ENCODE peak calls at places on chromosomes 1 and 21, in ten cellular contexts. One of them, this sample, is unnamed.

GRCh38 chr1:240967070-240967724 is 355.2 kb upstream of the GREM2 start:
- DNase-seq in stimulated activated naive B cell treated with anti-CD40 and anti-IgM and Interleukin-4, amounts not matched to agents 10 μg/mL and 1 μg/mL and 100 μg/mL, for 72 hours: no peak
- DNase-seq in GM12892: no peak
- DNase-seq in GM20000: no peak
- DNase-seq in progenitor cell of endocrine pancreas: no peak
- DNase-seq in activated CD4-positive, CD25-positive, alpha-beta regulatory T cell treated with anti-CD3 and anti-CD28 coated beads, Interleukin-2, amount 50 U/mL, for 16 hours: no peak
- DNase-seq in stimulated activated CD4-positive, alpha-beta T cell treated with anti-CD3 and anti-CD28 coated beads, Interleukin-2, amount 100 ng/mL, for 4 hours: no peak
- DNase-seq in T-cell: no peak
- DNase-seq in IMR-90: peak; percentile 0
- DNase-seq in GM04504: no peak
- DNase-seq in this sample: no peak

GRCh38 chr1:23638786-23639241 is 52.8 kb upstream of the RPL11 start:
- DNase-seq in progenitor cell of endocrine pancreas: no peak
- DNase-seq in GM04504: no peak
- DNase-seq in stimulated activated CD4-positive, alpha-beta T cell treated with anti-CD3 and anti-CD28 coated beads, Interleukin-2, amount 100 ng/mL, for 4 hours: no peak
- DNase-seq in T-cell: no peak
- DNase-seq in IMR-90: peak; percentile 13
- DNase-seq in stimulated activated naive B cell treated with anti-CD40 and anti-IgM and Interleukin-4, amounts not matched to agents 10 μg/mL and 1 μg/mL and 100 μg/mL, for 72 hours: no peak
- DNase-seq in activated CD4-positive, CD25-positive, alpha-beta regulatory T cell treated with anti-CD3 and anti-CD28 coated beads, Interleukin-2, amount 50 U/mL, for 16 hours: no peak
- DNase-seq in GM20000: no peak
- DNase-seq in GM12892: no peak
- DNase-seq in this sample: no peak

GRCh38 chr1:153539395-153540093 is 1.2 kb downstream of the S100A5 start:
- DNase-seq in GM12892: no peak
- DNase-seq in progenitor cell of endocrine pancreas: no peak
- DNase-seq in GM20000: no peak
- DNase-seq in T-cell: no peak
- DNase-seq in stimulated activated CD4-positive, alpha-beta T cell treated with anti-CD3 and anti-CD28 coated beads, Interleukin-2, amount 100 ng/mL, for 4 hours: no peak
- DNase-seq in stimulated activated naive B cell treated with anti-CD40 and anti-IgM and Interleukin-4, amounts not matched to agents 10 μg/mL and 1 μg/mL and 100 μg/mL, for 72 hours: no peak
- DNase-seq in IMR-90: no peak
- DNase-seq in activated CD4-positive, CD25-positive, alpha-beta regulatory T cell treated with anti-CD3 and anti-CD28 coated beads, Interleukin-2, amount 50 U/mL, for 16 hours: no peak
- DNase-seq in GM04504: no peak
- DNase-seq in this sample: no peak

GRCh38 chr1:197399691-197400521 is 131.9 kb downstream of the CRB1 start:
- DNase-seq in GM04504: no peak
- DNase-seq in stimulated activated CD4-positive, alpha-beta T cell treated with anti-CD3 and anti-CD28 coated beads, Interleukin-2, amount 100 ng/mL, for 4 hours: peak; percentile 2
- DNase-seq in GM20000: peak; percentile 39
- DNase-seq in T-cell: no peak
- DNase-seq in IMR-90: peak; percentile 51
- DNase-seq in progenitor cell of endocrine pancreas: no peak
- DNase-seq in stimulated activated naive B cell treated with anti-CD40 and anti-IgM and Interleukin-4, amounts not matched to agents 10 μg/mL and 1 μg/mL and 100 μg/mL, for 72 hours: no peak
- DNase-seq in activated CD4-positive, CD25-positive, alpha-beta regulatory T cell treated with anti-CD3 and anti-CD28 coated beads, Interleukin-2, amount 50 U/mL, for 16 hours: no peak
- DNase-seq in GM12892: no peak
- DNase-seq in this sample: no peak

GRCh38 chr1:218123968-218124367 is 161.1 kb upstream of the RRP15 start:
- DNase-seq in stimulated activated naive B cell treated with anti-CD40 and anti-IgM and Interleukin-4, amounts not matched to agents 10 μg/mL and 1 μg/mL and 100 μg/mL, for 72 hours: no peak
- DNase-seq in GM12892: no peak
- DNase-seq in stimulated activated CD4-positive, alpha-beta T cell treated with anti-CD3 and anti-CD28 coated beads, Interleukin-2, amount 100 ng/mL, for 4 hours: no peak
- DNase-seq in activated CD4-positive, CD25-positive, alpha-beta regulatory T cell treated with anti-CD3 and anti-CD28 coated beads, Interleukin-2, amount 50 U/mL, for 16 hours: no peak
- DNase-seq in progenitor cell of endocrine pancreas: no peak
- DNase-seq in IMR-90: no peak
- DNase-seq in GM04504: no peak
- DNase-seq in T-cell: no peak
- DNase-seq in GM20000: no peak
- DNase-seq in this sample: no peak

GRCh38 chr21:34734696-34735095 is 65.9 kb downstream of the CLIC6 start:
- DNase-seq in stimulated activated CD4-positive, alpha-beta T cell treated with anti-CD3 and anti-CD28 coated beads, Interleukin-2, amount 100 ng/mL, for 4 hours: no peak
- DNase-seq in T-cell: no peak
- DNase-seq in GM04504: no peak
- DNase-seq in IMR-90: no peak
- DNase-seq in GM12892: no peak
- DNase-seq in activated CD4-positive, CD25-positive, alpha-beta regulatory T cell treated with anti-CD3 and anti-CD28 coated beads, Interleukin-2, amount 50 U/mL, for 16 hours: no peak
- DNase-seq in GM20000: no peak
- DNase-seq in progenitor cell of endocrine pancreas: no peak
- DNase-seq in stimulated activated naive B cell treated with anti-CD40 and anti-IgM and Interleukin-4, amounts not matched to agents 10 μg/mL and 1 μg/mL and 100 μg/mL, for 72 hours: no peak
- DNase-seq in this sample: no peak

GRCh38 chr1:209587778-209588177 is 4.3 kb downstream of the CAMK1G start:
- DNase-seq in GM04504: peak; percentile 48
- DNase-seq in T-cell: no peak
- DNase-seq in stimulated activated naive B cell treated with anti-CD40 and anti-IgM and Interleukin-4, amounts not matched to agents 10 μg/mL and 1 μg/mL and 100 μg/mL, for 72 hours: no peak
- DNase-seq in progenitor cell of endocrine pancreas: no peak
- DNase-seq in GM12892: no peak
- DNase-seq in stimulated activated CD4-positive, alpha-beta T cell treated with anti-CD3 and anti-CD28 coated beads, Interleukin-2, amount 100 ng/mL, for 4 hours: no peak
- DNase-seq in IMR-90: no peak
- DNase-seq in activated CD4-positive, CD25-positive, alpha-beta regulatory T cell treated with anti-CD3 and anti-CD28 coated beads, Interleukin-2, amount 50 U/mL, for 16 hours: no peak
- DNase-seq in GM20000: no peak
- DNase-seq in this sample: no peak

GRCh38 chr1:116178837-116179236 is 67.6 kb downstream of the MAB21L3 start:
- DNase-seq in GM20000: no peak
- DNase-seq in GM12892: no peak
- DNase-seq in T-cell: no peak
- DNase-seq in stimulated activated naive B cell treated with anti-CD40 and anti-IgM and Interleukin-4, amounts not matched to agents 10 μg/mL and 1 μg/mL and 100 μg/mL, for 72 hours: no peak
- DNase-seq in stimulated activated CD4-positive, alpha-beta T cell treated with anti-CD3 and anti-CD28 coated beads, Interleukin-2, amount 100 ng/mL, for 4 hours: no peak
- DNase-seq in IMR-90: no peak
- DNase-seq in activated CD4-positive, CD25-positive, alpha-beta regulatory T cell treated with anti-CD3 and anti-CD28 coated beads, Interleukin-2, amount 50 U/mL, for 16 hours: no peak
- DNase-seq in progenitor cell of endocrine pancreas: no peak
- DNase-seq in GM04504: no peak
- DNase-seq in this sample: no peak

GRCh38 chr1:36070349-36070748 is 13.5 kb upstream of the TEKT2 start:
- DNase-seq in GM04504: no peak
- DNase-seq in GM20000: no peak
- DNase-seq in activated CD4-positive, CD25-positive, alpha-beta regulatory T cell treated with anti-CD3 and anti-CD28 coated beads, Interleukin-2, amount 50 U/mL, for 16 hours: no peak
- DNase-seq in IMR-90: no peak
- DNase-seq in progenitor cell of endocrine pancreas: no peak
- DNase-seq in stimulated activated CD4-positive, alpha-beta T cell treated with anti-CD3 and anti-CD28 coated beads, Interleukin-2, amount 100 ng/mL, for 4 hours: no peak
- DNase-seq in stimulated activated naive B cell treated with anti-CD40 and anti-IgM and Interleukin-4, amounts not matched to agents 10 μg/mL and 1 μg/mL and 100 μg/mL, for 72 hours: no peak
- DNase-seq in GM12892: no peak
- DNase-seq in T-cell: no peak
- DNase-seq in this sample: no peak

GRCh38 chr1:172642970-172643369 is 15.9 kb upstream of the FASLG start:
- DNase-seq in GM04504: no peak
- DNase-seq in progenitor cell of endocrine pancreas: no peak
- DNase-seq in T-cell: no peak
- DNase-seq in activated CD4-positive, CD25-positive, alpha-beta regulatory T cell treated with anti-CD3 and anti-CD28 coated beads, Interleukin-2, amount 50 U/mL, for 16 hours: no peak
- DNase-seq in IMR-90: no peak
- DNase-seq in stimulated activated naive B cell treated with anti-CD40 and anti-IgM and Interleukin-4, amounts not matched to agents 10 μg/mL and 1 μg/mL and 100 μg/mL, for 72 hours: no peak
- DNase-seq in GM20000: no peak
- DNase-seq in GM12892: no peak
- DNase-seq in stimulated activated CD4-positive, alpha-beta T cell treated with anti-CD3 and anti-CD28 coated beads, Interleukin-2, amount 100 ng/mL, for 4 hours: no peak
- DNase-seq in this sample: no peak

GRCh38 chr1:95018602-95019369 is 54.0 kb downstream of the ALG14 start:
- DNase-seq in IMR-90: peak; percentile 69
- DNase-seq in progenitor cell of endocrine pancreas: no peak
- DNase-seq in T-cell: no peak
- DNase-seq in GM20000: no peak
- DNase-seq in GM12892: no peak
- DNase-seq in stimulated activated CD4-positive, alpha-beta T cell treated with anti-CD3 and anti-CD28 coated beads, Interleukin-2, amount 100 ng/mL, for 4 hours: no peak
- DNase-seq in stimulated activated naive B cell treated with anti-CD40 and anti-IgM and Interleukin-4, amounts not matched to agents 10 μg/mL and 1 μg/mL and 100 μg/mL, for 72 hours: no peak
- DNase-seq in activated CD4-positive, CD25-positive, alpha-beta regulatory T cell treated with anti-CD3 and anti-CD28 coated beads, Interleukin-2, amount 50 U/mL, for 16 hours: no peak
- DNase-seq in GM04504: no peak
- DNase-seq in this sample: no peak

GRCh38 chr1:147377263-147378246 is 135.1 kb downstream of the CHD1L start:
- DNase-seq in GM04504: no peak
- DNase-seq in T-cell: no peak
- DNase-seq in activated CD4-positive, CD25-positive, alpha-beta regulatory T cell treated with anti-CD3 and anti-CD28 coated beads, Interleukin-2, amount 50 U/mL, for 16 hours: no peak
- DNase-seq in stimulated activated CD4-positive, alpha-beta T cell treated with anti-CD3 and anti-CD28 coated beads, Interleukin-2, amount 100 ng/mL, for 4 hours: no peak
- DNase-seq in GM20000: no peak
- DNase-seq in IMR-90: no peak
- DNase-seq in stimulated activated naive B cell treated with anti-CD40 and anti-IgM and Interleukin-4, amounts not matched to agents 10 μg/mL and 1 μg/mL and 100 μg/mL, for 72 hours: no peak
- DNase-seq in progenitor cell of endocrine pancreas: no peak
- DNase-seq in GM12892: no peak
- DNase-seq in this sample: no peak

GRCh38 chr1:209435654-209436566 is 147.6 kb upstream of the CAMK1G start:
- DNase-seq in stimulated activated CD4-positive, alpha-beta T cell treated with anti-CD3 and anti-CD28 coated beads, Interleukin-2, amount 100 ng/mL, for 4 hours: no peak
- DNase-seq in T-cell: peak; percentile 3
- DNase-seq in GM20000: peak; percentile 58
- DNase-seq in IMR-90: peak; percentile 77
- DNase-seq in progenitor cell of endocrine pancreas: peak; percentile 73
- DNase-seq in GM04504: no peak
- DNase-seq in stimulated activated naive B cell treated with anti-CD40 and anti-IgM and Interleukin-4, amounts not matched to agents 10 μg/mL and 1 μg/mL and 100 μg/mL, for 72 hours: peak; percentile 4
- DNase-seq in GM12892: peak; percentile 32
- DNase-seq in activated CD4-positive, CD25-positive, alpha-beta regulatory T cell treated with anti-CD3 and anti-CD28 coated beads, Interleukin-2, amount 50 U/mL, for 16 hours: no peak
- DNase-seq in this sample: peak; percentile 39

GRCh38 chr1:3548156-3548893 is 63.0 kb downstream of the MEGF6 start:
- DNase-seq in stimulated activated CD4-positive, alpha-beta T cell treated with anti-CD3 and anti-CD28 coated beads, Interleukin-2, amount 100 ng/mL, for 4 hours: no peak
- DNase-seq in GM04504: peak; percentile 61
- DNase-seq in GM20000: no peak
- DNase-seq in T-cell: no peak
- DNase-seq in activated CD4-positive, CD25-positive, alpha-beta regulatory T cell treated with anti-CD3 and anti-CD28 coated beads, Interleukin-2, amount 50 U/mL, for 16 hours: no peak
- DNase-seq in stimulated activated naive B cell treated with anti-CD40 and anti-IgM and Interleukin-4, amounts not matched to agents 10 μg/mL and 1 μg/mL and 100 μg/mL, for 72 hours: no peak
- DNase-seq in IMR-90: peak; percentile 69
- DNase-seq in GM12892: no peak
- DNase-seq in progenitor cell of endocrine pancreas: no peak
- DNase-seq in this sample: no peak

GRCh38 chr1:119713039-119713537 is 1.4 kb downstream of the PHGDH start:
- DNase-seq in progenitor cell of endocrine pancreas: no peak
- DNase-seq in activated CD4-positive, CD25-positive, alpha-beta regulatory T cell treated with anti-CD3 and anti-CD28 coated beads, Interleukin-2, amount 50 U/mL, for 16 hours: no peak
- DNase-seq in stimulated activated naive B cell treated with anti-CD40 and anti-IgM and Interleukin-4, amounts not matched to agents 10 μg/mL and 1 μg/mL and 100 μg/mL, for 72 hours: no peak
- DNase-seq in GM12892: no peak
- DNase-seq in IMR-90: peak; percentile 31
- DNase-seq in GM04504: peak; percentile 4
- DNase-seq in GM20000: no peak
- DNase-seq in stimulated activated CD4-positive, alpha-beta T cell treated with anti-CD3 and anti-CD28 coated beads, Interleukin-2, amount 100 ng/mL, for 4 hours: no peak
- DNase-seq in T-cell: no peak
- DNase-seq in this sample: no peak

GRCh38 chr1:185156321-185156853 is 366 bp downstream of the TRMT1L start:
- DNase-seq in GM04504: no peak
- DNase-seq in GM20000: no peak
- DNase-seq in GM12892: peak; percentile 2
- DNase-seq in progenitor cell of endocrine pancreas: no peak
- DNase-seq in IMR-90: no peak
- DNase-seq in T-cell: peak; percentile 9
- DNase-seq in activated CD4-positive, CD25-positive, alpha-beta regulatory T cell treated with anti-CD3 and anti-CD28 coated beads, Interleukin-2, amount 50 U/mL, for 16 hours: peak; percentile 12
- DNase-seq in stimulated activated naive B cell treated with anti-CD40 and anti-IgM and Interleukin-4, amounts not matched to agents 10 μg/mL and 1 μg/mL and 100 μg/mL, for 72 hours: no peak
- DNase-seq in stimulated activated CD4-positive, alpha-beta T cell treated with anti-CD3 and anti-CD28 coated beads, Interleukin-2, amount 100 ng/mL, for 4 hours: no peak
- DNase-seq in this sample: no peak

GRCh38 chr1:56639210-56639609 is 5.9 kb upstream of the PRKAA2 start:
- DNase-seq in GM12892: no peak
- DNase-seq in GM04504: no peak
- DNase-seq in progenitor cell of endocrine pancreas: no peak
- DNase-seq in GM20000: no peak
- DNase-seq in stimulated activated CD4-positive, alpha-beta T cell treated with anti-CD3 and anti-CD28 coated beads, Interleukin-2, amount 100 ng/mL, for 4 hours: no peak
- DNase-seq in T-cell: no peak
- DNase-seq in IMR-90: no peak
- DNase-seq in activated CD4-positive, CD25-positive, alpha-beta regulatory T cell treated with anti-CD3 and anti-CD28 coated beads, Interleukin-2, amount 50 U/mL, for 16 hours: no peak
- DNase-seq in stimulated activated naive B cell treated with anti-CD40 and anti-IgM and Interleukin-4, amounts not matched to agents 10 μg/mL and 1 μg/mL and 100 μg/mL, for 72 hours: no peak
- DNase-seq in this sample: no peak

GRCh38 chr1:165933446-165934170 is 106.2 kb downstream of the UCK2 start:
- DNase-seq in GM04504: no peak
- DNase-seq in stimulated activated naive B cell treated with anti-CD40 and anti-IgM and Interleukin-4, amounts not matched to agents 10 μg/mL and 1 μg/mL and 100 μg/mL, for 72 hours: no peak
- DNase-seq in GM20000: no peak
- DNase-seq in T-cell: no peak
- DNase-seq in activated CD4-positive, CD25-positive, alpha-beta regulatory T cell treated with anti-CD3 and anti-CD28 coated beads, Interleukin-2, amount 50 U/mL, for 16 hours: no peak
- DNase-seq in stimulated activated CD4-positive, alpha-beta T cell treated with anti-CD3 and anti-CD28 coated beads, Interleukin-2, amount 100 ng/mL, for 4 hours: no peak
- DNase-seq in IMR-90: no peak
- DNase-seq in progenitor cell of endocrine pancreas: no peak
- DNase-seq in GM12892: no peak
- DNase-seq in this sample: no peak

GRCh38 chr1:26833432-26834405 is 7.2 kb downstream of the ZDHHC18 start:
- DNase-seq in GM04504: no peak
- DNase-seq in T-cell: peak; percentile 92
- DNase-seq in GM12892: peak; percentile 88
- DNase-seq in GM20000: peak; percentile 90
- DNase-seq in progenitor cell of endocrine pancreas: no peak
- DNase-seq in IMR-90: no peak
- DNase-seq in stimulated activated naive B cell treated with anti-CD40 and anti-IgM and Interleukin-4, amounts not matched to agents 10 μg/mL and 1 μg/mL and 100 μg/mL, for 72 hours: peak; percentile 76
- DNase-seq in stimulated activated CD4-positive, alpha-beta T cell treated with anti-CD3 and anti-CD28 coated beads, Interleukin-2, amount 100 ng/mL, for 4 hours: peak; percentile 80
- DNase-seq in activated CD4-positive, CD25-positive, alpha-beta regulatory T cell treated with anti-CD3 and anti-CD28 coated beads, Interleukin-2, amount 50 U/mL, for 16 hours: peak; percentile 82
- DNase-seq in this sample: peak; percentile 92